ENCODE peak calls at places on chromosomes 7 and 10, in eight cellular contexts. B is right cardiac atrium; J is A549; Z is CD4-positive, CD25-positive, alpha-beta regulatory T cell; C is H1; V is right atrium auricular region; O is adrenal gland; U is neuronal stem cell. M is an unnamed sample.

GRCh38 chr10:110487411-110488123 is 10.1 kb upstream of the DUSP5 start:
- DNase-seq in Z (no peak), U (no peak), J (no peak), B (no peak), V (no peak), C (no peak), O (no peak), M (no peak)

GRCh38 chr10:69446650-69447151 is 4.6 kb upstream of the TSPAN15 start:
- DNase-seq in O (no peak), B (no peak), Z (no peak), C (no peak), J (peak; percentile 72), U (no peak), V (no peak), M (no peak)

GRCh38 chr10:101062231-101063161 is 707 bp downstream of the KAZALD1 start:
- DNase-seq in O (peak; percentile 64), C (no peak), U (peak; percentile 76), B (peak; percentile 88), J (peak; percentile 71), V (no peak), Z (peak; percentile 43), M (peak; percentile 43)

GRCh38 chr7:46150721-46151120 is 229.6 kb upstream of the IGFBP3 start:
- DNase-seq in Z (no peak), J (no peak), C (no peak), O (no peak), U (no peak), B (no peak), V (no peak), M (no peak)

GRCh38 chr7:146296028-146296427 is 179.4 kb downstream of the CNTNAP2 start:
- DNase-seq in Z (no peak), J (no peak), V (no peak), B (no peak), O (no peak), C (no peak), U (no peak), M (no peak)

GRCh38 chr10:15237351-15237750 is 68.9 kb upstream of the NMT2 start:
- DNase-seq in J (peak; percentile 13), U (no peak), B (peak; percentile 69), C (no peak), O (peak; percentile 46), Z (no peak), V (peak; percentile 76), M (no peak)

GRCh38 chr10:26391701-26392695 is 46.1 kb upstream of the APBB1IP start:
- DNase-seq in O (no peak), J (no peak), Z (no peak), U (no peak), V (no peak), C (no peak), B (peak; percentile 68), M (no peak)

GRCh38 chr7:26863504-26864308 is 684 bp downstream of the SKAP2 start:
- DNase-seq in Z (no peak), U (no peak), B (no peak), V (no peak), O (no peak), C (no peak), J (peak; percentile 20), M (no peak)

GRCh38 chr7:143975617-143976016 is 21.0 kb downstream of the OR2F1 start:
- DNase-seq in O (no peak), B (no peak), Z (no peak), J (peak; percentile 9), C (no peak), V (no peak), U (no peak), M (no peak)
- H3K9me3 ChIP-seq in O (no peaks in the 10 kb centered on the region), B (no peaks in the 10 kb centered on the region), Z (no peaks in the 10 kb centered on the region), J (peaks cover 4% of the 10 kb centered on the region), C (no peaks in the 10 kb centered on the region), V (no peaks in the 10 kb centered on the region), U (no peaks in the 10 kb centered on the region), M (peaks cover 8% of the 10 kb centered on the region)

GRCh38 chr10:85597006-85597405 is 769.6 kb downstream of the GRID1 start:
- DNase-seq in J (no peak), Z (no peak), O (no peak), U (no peak), B (no peak), V (peak; percentile 18), C (no peak), M (no peak)
- H3K9me3 ChIP-seq in J (no peaks in the 10 kb centered on the region), Z (no peaks in the 10 kb centered on the region), O (no peaks in the 10 kb centered on the region), U (no peaks in the 10 kb centered on the region), B (no peaks in the 10 kb centered on the region), V (no peaks in the 10 kb centered on the region), C (no peaks in the 10 kb centered on the region), M (no peaks in the 10 kb centered on the region)

DNA sequence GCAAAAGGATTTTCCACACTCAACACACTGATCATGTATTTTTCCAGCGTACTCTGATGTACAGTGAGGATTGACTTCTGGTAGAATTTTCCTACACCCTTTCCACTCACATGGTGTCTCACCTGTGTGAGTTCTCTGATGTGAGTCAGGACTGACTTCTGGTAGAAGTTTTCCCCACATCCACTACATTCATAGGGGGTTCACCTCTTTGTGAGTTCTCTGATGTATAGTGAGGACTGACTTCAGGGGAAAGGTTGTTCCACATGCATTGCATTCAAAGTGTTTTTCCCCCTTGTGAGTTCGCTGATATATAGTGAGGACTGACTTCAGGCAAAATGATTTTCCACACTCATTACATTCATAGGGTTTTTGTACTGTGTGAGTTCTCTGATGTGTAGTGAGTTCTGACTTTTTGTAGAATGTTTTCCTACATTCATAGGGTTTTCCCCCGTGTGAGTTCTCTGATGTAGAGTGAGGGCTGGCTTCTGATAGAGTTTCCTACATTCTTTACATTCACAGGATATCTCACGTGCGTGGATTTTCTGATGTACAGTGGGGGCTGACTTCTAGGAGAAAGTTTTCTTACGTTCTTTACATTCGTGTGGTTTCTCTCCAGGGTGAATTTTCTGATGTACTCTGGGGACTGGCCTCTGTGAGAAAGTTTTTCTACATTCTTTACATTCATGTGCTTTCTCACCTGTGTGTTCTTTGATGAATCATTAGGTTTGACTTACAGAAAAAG is 146.5 kb downstream of the GLRX3 start:
- DNase-seq in Z (no peak), V (no peak), J (no peak), C (no peak), U (no peak), B (no peak), O (no peak), M (no peak)
- H3K9me3 ChIP-seq in Z (peaks cover 67% of the 10 kb centered on the region), V (peaks cover 31% of the 10 kb centered on the region), J (peaks cover 51% of the 10 kb centered on the region), C (peaks cover 80% of the 10 kb centered on the region), U (peaks cover 44% of the 10 kb centered on the region), B (peaks cover 23% of the 10 kb centered on the region), O (peaks cover 5% of the 10 kb centered on the region), M (peaks cover 24% of the 10 kb centered on the region)

GRCh38 chr7:64187408-64187807 is 19.6 kb upstream of the ZNF735 start:
- DNase-seq in U (no peak), J (no peak), O (no peak), Z (no peak), V (no peak), C (no peak), B (no peak), M (no peak)
- H3K9me3 ChIP-seq in U (no peaks in the 10 kb centered on the region), J (peaks cover 11% of the 10 kb centered on the region), O (no peaks in the 10 kb centered on the region), Z (peaks cover 2% of the 10 kb centered on the region), V (no peaks in the 10 kb centered on the region), C (peaks cover 60% of the 10 kb centered on the region), B (no peaks in the 10 kb centered on the region), M (peaks cover 2% of the 10 kb centered on the region)

GRCh38 chr7:157576415-157576814 is 239.6 kb downstream of the DNAJB6 start:
- DNase-seq in J (no peak), C (no peak), U (no peak), V (no peak), Z (peak; percentile 53), O (no peak), B (peak; percentile 65), M (peak; percentile 38)

GRCh38 chr7:157575777-157576176 is 239.0 kb downstream of the DNAJB6 start:
- DNase-seq in J (no peak), O (no peak), V (no peak), Z (no peak), U (no peak), B (no peak), C (no peak), M (no peak)

GRCh38 chr7:157579425-157579824 is 242.6 kb downstream of the DNAJB6 start:
- DNase-seq in J (no peak), Z (no peak), U (no peak), O (no peak), B (no peak), V (no peak), C (no peak), M (no peak)

GRCh38 chr7:157577061-157577460 is 240.3 kb downstream of the DNAJB6 start:
- DNase-seq in V (no peak), J (no peak), Z (no peak), C (no peak), O (no peak), B (no peak), U (no peak), M (no peak)

GRCh38 chr7:157577796-157578339 is 241.1 kb downstream of the DNAJB6 start:
- DNase-seq in U (no peak), V (no peak), C (no peak), J (no peak), B (no peak), Z (no peak), O (no peak), M (no peak)
- H3K9me3 ChIP-seq in U (no peaks in the 10 kb centered on the region), V (no peaks in the 10 kb centered on the region), C (no peaks in the 10 kb centered on the region), J (no peaks in the 10 kb centered on the region), B (no peaks in the 10 kb centered on the region), Z (no peaks in the 10 kb centered on the region), O (no peaks in the 10 kb centered on the region), M (no peaks in the 10 kb centered on the region)

GRCh38 chr10:133559216-133559615 is 6.2 kb downstream of the SYCE1 start:
- DNase-seq in J (no peak), Z (no peak), U (no peak), B (no peak), O (no peak), C (no peak), V (no peak), M (no peak)
- H3K9me3 ChIP-seq in J (no peaks in the 10 kb centered on the region), Z (no peaks in the 10 kb centered on the region), U (no peaks in the 10 kb centered on the region), B (no peaks in the 10 kb centered on the region), O (no peaks in the 10 kb centered on the region), C (peaks cover 79% of the 10 kb centered on the region), V (no peaks in the 10 kb centered on the region), M (no peaks in the 10 kb centered on the region)

DNA sequence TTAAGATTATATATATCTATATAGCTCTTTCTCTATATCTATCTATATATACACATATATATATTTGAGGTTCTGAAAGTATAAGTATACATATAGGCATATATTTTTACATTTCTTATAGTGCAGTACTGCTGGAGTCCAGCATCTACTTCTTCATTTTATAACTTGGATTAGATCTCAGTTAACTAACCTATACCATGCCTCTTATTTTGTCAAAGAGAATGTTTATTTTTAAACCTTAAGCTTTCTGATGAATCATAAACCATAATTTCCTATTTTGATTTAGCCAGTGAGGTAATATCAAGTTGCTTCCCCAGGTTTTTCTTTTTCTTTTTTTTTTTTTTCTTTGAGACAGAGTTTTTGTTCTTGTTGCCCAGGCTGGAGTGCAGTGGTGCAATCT is 8.1 kb downstream of the ZNF32 start:
- DNase-seq in V (no peak), U (no peak), J (no peak), O (no peak), B (no peak), Z (no peak), C (no peak), M (no peak)
- H3K9me3 ChIP-seq in V (peaks cover 20% of the 10 kb centered on the region), U (peaks cover 45% of the 10 kb centered on the region), J (peaks cover 55% of the 10 kb centered on the region), O (no peaks in the 10 kb centered on the region), B (peaks cover 13% of the 10 kb centered on the region), Z (peaks cover 59% of the 10 kb centered on the region), C (peaks cover 44% of the 10 kb centered on the region), M (peaks cover 33% of the 10 kb centered on the region)

M was measured in T-helper 17 cell.